ENCODE peak calls at places on chromosomes 5 and 9, in five cellular contexts. One of them, this sample, is unnamed.

GRCh38 chr5:73039082-73039481 is 81.3 kb upstream of the TMEM171 start:
- DNase-seq in stimulated activated CD4-positive, alpha-beta T cell treated with anti-CD3 and anti-CD28 coated beads, Interleukin-1b, Interleukin-23, amount 100 ng/mL, for 1 hour: no peak
- DNase-seq in T-helper 22 cell: no peak
- DNase-seq in CD4-positive, CD25-positive, alpha-beta regulatory T cell: no peak
- DNase-seq in amygdala: no peak
- DNase-seq in this sample: no peak

GRCh38 chr5:166373817-166374216 is 1917.6 kb upstream of the WWC1 start:
- DNase-seq in stimulated activated CD4-positive, alpha-beta T cell treated with anti-CD3 and anti-CD28 coated beads, Interleukin-1b, Interleukin-23, amount 100 ng/mL, for 1 hour: no peak
- DNase-seq in amygdala: no peak
- DNase-seq in T-helper 22 cell: no peak
- DNase-seq in CD4-positive, CD25-positive, alpha-beta regulatory T cell: no peak
- DNase-seq in this sample: no peak

GRCh38 chr9:13263511-13263910 is 16.0 kb downstream of the MPDZ start:
- DNase-seq in stimulated activated CD4-positive, alpha-beta T cell treated with anti-CD3 and anti-CD28 coated beads, Interleukin-1b, Interleukin-23, amount 100 ng/mL, for 1 hour: no peak
- DNase-seq in T-helper 22 cell: no peak
- DNase-seq in CD4-positive, CD25-positive, alpha-beta regulatory T cell: no peak
- DNase-seq in amygdala: no peak
- DNase-seq in this sample: no peak

GRCh38 chr9:127812009-127812408 is 9.3 kb downstream of the FPGS start:
- DNase-seq in CD4-positive, CD25-positive, alpha-beta regulatory T cell: no peak
- DNase-seq in stimulated activated CD4-positive, alpha-beta T cell treated with anti-CD3 and anti-CD28 coated beads, Interleukin-1b, Interleukin-23, amount 100 ng/mL, for 1 hour: no peak
- DNase-seq in amygdala: no peak
- DNase-seq in T-helper 22 cell: no peak
- DNase-seq in this sample: no peak

GRCh38 chr9:4590430-4591122 is 71.5 kb upstream of the PLPP6 start:
- DNase-seq in CD4-positive, CD25-positive, alpha-beta regulatory T cell: no peak
- DNase-seq in stimulated activated CD4-positive, alpha-beta T cell treated with anti-CD3 and anti-CD28 coated beads, Interleukin-1b, Interleukin-23, amount 100 ng/mL, for 1 hour: no peak
- DNase-seq in amygdala: no peak
- DNase-seq in T-helper 22 cell: no peak
- DNase-seq in this sample: no peak

GRCh38 chr5:177361418-177362101 is 3.8 kb downstream of the RGS14 start:
- DNase-seq in amygdala: no peak
- DNase-seq in CD4-positive, CD25-positive, alpha-beta regulatory T cell: no peak
- DNase-seq in stimulated activated CD4-positive, alpha-beta T cell treated with anti-CD3 and anti-CD28 coated beads, Interleukin-1b, Interleukin-23, amount 100 ng/mL, for 1 hour: no peak
- DNase-seq in T-helper 22 cell: no peak
- DNase-seq in this sample: no peak

GRCh38 chr5:44321176-44321575 is 68.0 kb downstream of the FGF10 start:
- DNase-seq in CD4-positive, CD25-positive, alpha-beta regulatory T cell: no peak
- DNase-seq in stimulated activated CD4-positive, alpha-beta T cell treated with anti-CD3 and anti-CD28 coated beads, Interleukin-1b, Interleukin-23, amount 100 ng/mL, for 1 hour: no peak
- DNase-seq in T-helper 22 cell: no peak
- DNase-seq in amygdala: no peak
- DNase-seq in this sample: no peak

GRCh38 chr5:147290261-147290660 is 55.4 kb downstream of the STK32A start:
- DNase-seq in CD4-positive, CD25-positive, alpha-beta regulatory T cell: no peak
- DNase-seq in T-helper 22 cell: no peak
- DNase-seq in amygdala: no peak
- DNase-seq in stimulated activated CD4-positive, alpha-beta T cell treated with anti-CD3 and anti-CD28 coated beads, Interleukin-1b, Interleukin-23, amount 100 ng/mL, for 1 hour: no peak
- DNase-seq in this sample: no peak

GRCh38 chr9:93130861-93131481 is 3.1 kb downstream of the NINJ1 start:
- DNase-seq in CD4-positive, CD25-positive, alpha-beta regulatory T cell: no peak
- DNase-seq in T-helper 22 cell: no peak
- DNase-seq in amygdala: no peak
- DNase-seq in stimulated activated CD4-positive, alpha-beta T cell treated with anti-CD3 and anti-CD28 coated beads, Interleukin-1b, Interleukin-23, amount 100 ng/mL, for 1 hour: no peak
- DNase-seq in this sample: no peak

GRCh38 chr5:91018185-91018584 is 364.9 kb downstream of the ARRDC3 start:
- DNase-seq in stimulated activated CD4-positive, alpha-beta T cell treated with anti-CD3 and anti-CD28 coated beads, Interleukin-1b, Interleukin-23, amount 100 ng/mL, for 1 hour: no peak
- DNase-seq in T-helper 22 cell: no peak
- DNase-seq in CD4-positive, CD25-positive, alpha-beta regulatory T cell: no peak
- DNase-seq in amygdala: no peak
- DNase-seq in this sample: no peak

This sample was measured in esophagus squamous epithelium.